ENCODE peak calls at places on chromosomes 2 and 18, in four cellular contexts. One of them, this sample, is unnamed.

GRCh38 chr2:151828890-151829324 is 686 bp upstream of the ARL5A start:
- DNase-seq in BJ: no peak
- DNase-seq in T follicular helper cell: no peak
- DNase-seq in activated naive CD4-positive, alpha-beta T cell treated with anti-CD3 and anti-CD28 coated beads, Interleukin-2, amount 50 U/mL, for 72 hours: no peak
- DNase-seq in this sample: no peak

GRCh38 chr2:85501244-85501643 is 37.7 kb upstream of the MAT2A start:
- DNase-seq in BJ: no peak
- DNase-seq in T follicular helper cell: no peak
- DNase-seq in activated naive CD4-positive, alpha-beta T cell treated with anti-CD3 and anti-CD28 coated beads, Interleukin-2, amount 50 U/mL, for 72 hours: no peak
- DNase-seq in this sample: no peak

GRCh38 chr2:54310314-54310713 is 54.3 kb upstream of the TSPYL6 start:
- DNase-seq in BJ: no peak
- DNase-seq in T follicular helper cell: no peak
- DNase-seq in activated naive CD4-positive, alpha-beta T cell treated with anti-CD3 and anti-CD28 coated beads, Interleukin-2, amount 50 U/mL, for 72 hours: no peak
- DNase-seq in this sample: no peak

GRCh38 chr2:138183700-138184099 is 219.4 kb downstream of the HNMT start:
- DNase-seq in BJ: no peak
- DNase-seq in T follicular helper cell: no peak
- DNase-seq in activated naive CD4-positive, alpha-beta T cell treated with anti-CD3 and anti-CD28 coated beads, Interleukin-2, amount 50 U/mL, for 72 hours: no peak
- DNase-seq in this sample: no peak

GRCh38 chr2:204340511-204340910 is 204.8 kb upstream of the PARD3B start:
- DNase-seq in BJ: no peak
- DNase-seq in T follicular helper cell: no peak
- DNase-seq in activated naive CD4-positive, alpha-beta T cell treated with anti-CD3 and anti-CD28 coated beads, Interleukin-2, amount 50 U/mL, for 72 hours: no peak
- DNase-seq in this sample: no peak

GRCh38 chr2:232476045-232476444 is 11.6 kb downstream of the ECEL1 start:
- DNase-seq in BJ: no peak
- DNase-seq in T follicular helper cell: no peak
- DNase-seq in activated naive CD4-positive, alpha-beta T cell treated with anti-CD3 and anti-CD28 coated beads, Interleukin-2, amount 50 U/mL, for 72 hours: no peak
- DNase-seq in this sample: no peak

GRCh38 chr2:143284087-143284675 is 155.0 kb downstream of the ARHGAP15 start:
- DNase-seq in BJ: no peak
- DNase-seq in T follicular helper cell: no peak
- DNase-seq in activated naive CD4-positive, alpha-beta T cell treated with anti-CD3 and anti-CD28 coated beads, Interleukin-2, amount 50 U/mL, for 72 hours: no peak
- DNase-seq in this sample: no peak

GRCh38 chr2:182855376-182855775 is 11.1 kb downstream of the FRZB start:
- DNase-seq in BJ: no peak
- DNase-seq in T follicular helper cell: no peak
- DNase-seq in activated naive CD4-positive, alpha-beta T cell treated with anti-CD3 and anti-CD28 coated beads, Interleukin-2, amount 50 U/mL, for 72 hours: no peak
- DNase-seq in this sample: no peak

GRCh38 chr2:201765799-201766198 is 14.9 kb downstream of the ALS2 start:
- DNase-seq in BJ: no peak
- DNase-seq in T follicular helper cell: no peak
- DNase-seq in activated naive CD4-positive, alpha-beta T cell treated with anti-CD3 and anti-CD28 coated beads, Interleukin-2, amount 50 U/mL, for 72 hours: no peak
- DNase-seq in this sample: no peak

GRCh38 chr18:14086459-14087231 is 45.6 kb downstream of the ZNF519 start:
- DNase-seq in BJ: no peak
- DNase-seq in T follicular helper cell: no peak
- DNase-seq in activated naive CD4-positive, alpha-beta T cell treated with anti-CD3 and anti-CD28 coated beads, Interleukin-2, amount 50 U/mL, for 72 hours: peak
- DNase-seq in this sample: no peak

GRCh38 chr2:30368258-30368657 is 78.8 kb upstream of the LCLAT1 start:
- DNase-seq in BJ: no peak
- DNase-seq in T follicular helper cell: no peak
- DNase-seq in activated naive CD4-positive, alpha-beta T cell treated with anti-CD3 and anti-CD28 coated beads, Interleukin-2, amount 50 U/mL, for 72 hours: no peak
- DNase-seq in this sample: no peak

GRCh38 chr2:2567776-2568175 is 236.7 kb upstream of the MYT1L start:
- DNase-seq in BJ: no peak
- DNase-seq in T follicular helper cell: no peak
- DNase-seq in activated naive CD4-positive, alpha-beta T cell treated with anti-CD3 and anti-CD28 coated beads, Interleukin-2, amount 50 U/mL, for 72 hours: no peak
- DNase-seq in this sample: no peak

GRCh38 chr18:31497711-31498449 is at the start of gene DSG2:
- DNase-seq in BJ: no peak
- DNase-seq in T follicular helper cell: no peak
- DNase-seq in activated naive CD4-positive, alpha-beta T cell treated with anti-CD3 and anti-CD28 coated beads, Interleukin-2, amount 50 U/mL, for 72 hours: peak
- DNase-seq in this sample: peak

GRCh38 chr2:100653449-100654045 is 90.8 kb downstream of the PDCL3 start:
- DNase-seq in BJ: no peak
- DNase-seq in T follicular helper cell: peak
- DNase-seq in activated naive CD4-positive, alpha-beta T cell treated with anti-CD3 and anti-CD28 coated beads, Interleukin-2, amount 50 U/mL, for 72 hours: peak
- DNase-seq in this sample: no peak

GRCh38 chr18:35410561-35410960 is 33.4 kb upstream of the ZNF396 start:
- DNase-seq in BJ: no peak
- DNase-seq in T follicular helper cell: no peak
- DNase-seq in activated naive CD4-positive, alpha-beta T cell treated with anti-CD3 and anti-CD28 coated beads, Interleukin-2, amount 50 U/mL, for 72 hours: no peak
- DNase-seq in this sample: peak

GRCh38 chr2:208370881-208371633 is 35.5 kb upstream of the PTH2R start:
- DNase-seq in BJ: no peak
- DNase-seq in T follicular helper cell: no peak
- DNase-seq in activated naive CD4-positive, alpha-beta T cell treated with anti-CD3 and anti-CD28 coated beads, Interleukin-2, amount 50 U/mL, for 72 hours: no peak
- DNase-seq in this sample: no peak

GRCh38 chr2:219457784-219458369 is 23.2 kb downstream of the SPEG start:
- DNase-seq in BJ: no peak
- DNase-seq in T follicular helper cell: no peak
- DNase-seq in activated naive CD4-positive, alpha-beta T cell treated with anti-CD3 and anti-CD28 coated beads, Interleukin-2, amount 50 U/mL, for 72 hours: no peak
- DNase-seq in this sample: no peak

GRCh38 chr2:118209727-118210126 is 121.5 kb downstream of the INSIG2 start:
- DNase-seq in BJ: no peak
- DNase-seq in T follicular helper cell: no peak
- DNase-seq in activated naive CD4-positive, alpha-beta T cell treated with anti-CD3 and anti-CD28 coated beads, Interleukin-2, amount 50 U/mL, for 72 hours: no peak
- DNase-seq in this sample: no peak

GRCh38 chr2:179068991-179069643 is 19.2 kb upstream of the CCDC141 start:
- DNase-seq in BJ: no peak
- DNase-seq in T follicular helper cell: no peak
- DNase-seq in activated naive CD4-positive, alpha-beta T cell treated with anti-CD3 and anti-CD28 coated beads, Interleukin-2, amount 50 U/mL, for 72 hours: no peak
- DNase-seq in this sample: no peak

GRCh38 chr2:70084973-70085710 is 2.1 kb upstream of the PCBP1 start:
- DNase-seq in BJ: no peak
- DNase-seq in T follicular helper cell: peak
- DNase-seq in activated naive CD4-positive, alpha-beta T cell treated with anti-CD3 and anti-CD28 coated beads, Interleukin-2, amount 50 U/mL, for 72 hours: no peak
- DNase-seq in this sample: peak

GRCh38 chr2:202201220-202202160 is 36.9 kb downstream of the SUMO1 start:
- DNase-seq in BJ: no peak
- DNase-seq in T follicular helper cell: no peak
- DNase-seq in activated naive CD4-positive, alpha-beta T cell treated with anti-CD3 and anti-CD28 coated beads, Interleukin-2, amount 50 U/mL, for 72 hours: no peak
- DNase-seq in this sample: no peak

GRCh38 chr2:152465541-152465940 is 130.6 kb downstream of the FMNL2 start:
- DNase-seq in BJ: no peak
- DNase-seq in T follicular helper cell: no peak
- DNase-seq in activated naive CD4-positive, alpha-beta T cell treated with anti-CD3 and anti-CD28 coated beads, Interleukin-2, amount 50 U/mL, for 72 hours: no peak
- DNase-seq in this sample: no peak

GRCh38 chr2:27795093-27795834 is 23.7 kb downstream of the MRPL33 start:
- DNase-seq in BJ: no peak
- DNase-seq in T follicular helper cell: no peak
- DNase-seq in activated naive CD4-positive, alpha-beta T cell treated with anti-CD3 and anti-CD28 coated beads, Interleukin-2, amount 50 U/mL, for 72 hours: no peak
- DNase-seq in this sample: no peak

GRCh38 chr2:44120428-44120827 is 48.2 kb upstream of the PPM1B start:
- DNase-seq in BJ: peak
- DNase-seq in T follicular helper cell: no peak
- DNase-seq in activated naive CD4-positive, alpha-beta T cell treated with anti-CD3 and anti-CD28 coated beads, Interleukin-2, amount 50 U/mL, for 72 hours: peak
- DNase-seq in this sample: no peak

GRCh38 chr2:95165030-95165370 is 609 bp upstream of the ZNF2 start:
- DNase-seq in BJ: no peak
- DNase-seq in T follicular helper cell: no peak
- DNase-seq in activated naive CD4-positive, alpha-beta T cell treated with anti-CD3 and anti-CD28 coated beads, Interleukin-2, amount 50 U/mL, for 72 hours: no peak
- DNase-seq in this sample: no peak

GRCh38 chr2:16023663-16024360 is 83.5 kb downstream of the MYCN start:
- DNase-seq in BJ: no peak
- DNase-seq in T follicular helper cell: no peak
- DNase-seq in activated naive CD4-positive, alpha-beta T cell treated with anti-CD3 and anti-CD28 coated beads, Interleukin-2, amount 50 U/mL, for 72 hours: no peak
- DNase-seq in this sample: no peak

GRCh38 chr18:72542993-72543361 is 1.2 kb downstream of the CBLN2 start:
- DNase-seq in BJ: no peak
- DNase-seq in T follicular helper cell: no peak
- DNase-seq in activated naive CD4-positive, alpha-beta T cell treated with anti-CD3 and anti-CD28 coated beads, Interleukin-2, amount 50 U/mL, for 72 hours: peak
- DNase-seq in this sample: no peak

GRCh38 chr2:225002656-225003045 is 39.6 kb downstream of the DOCK10 start:
- DNase-seq in BJ: no peak
- DNase-seq in T follicular helper cell: no peak
- DNase-seq in activated naive CD4-positive, alpha-beta T cell treated with anti-CD3 and anti-CD28 coated beads, Interleukin-2, amount 50 U/mL, for 72 hours: no peak
- DNase-seq in this sample: no peak

GRCh38 chr2:28821295-28821958 is 10.8 kb downstream of the SPDYA start:
- DNase-seq in BJ: no peak
- DNase-seq in T follicular helper cell: peak
- DNase-seq in activated naive CD4-positive, alpha-beta T cell treated with anti-CD3 and anti-CD28 coated beads, Interleukin-2, amount 50 U/mL, for 72 hours: peak
- DNase-seq in this sample: peak

GRCh38 chr2:176500921-176501320 is 231.7 kb downstream of the MTX2 start:
- DNase-seq in BJ: peak
- DNase-seq in T follicular helper cell: no peak
- DNase-seq in activated naive CD4-positive, alpha-beta T cell treated with anti-CD3 and anti-CD28 coated beads, Interleukin-2, amount 50 U/mL, for 72 hours: no peak
- DNase-seq in this sample: no peak

This sample was measured in Peyer's patch.